ENCODE peak calls at places on chromosomes 3 and 15, in four cellular contexts. A is omental fat pad, Z is stomach, D is heart left ventricle. I is an unnamed sample.

GRCh38 chr15:67413770-67414429 is 107.0 kb upstream of the C15orf61 start:
- DNase-seq in A (no peak), Z (no peak), D (no peak), I (no peak)

GRCh38 chr3:122913539-122914100 is 113.9 kb downstream of the SEMA5B start:
- DNase-seq in A (no peak), Z (no peak), D (no peak), I (no peak)

GRCh38 chr3:143831208-143831607 is 17.1 kb downstream of the SLC9A9 start:
- DNase-seq in A (no peak), Z (no peak), D (no peak), I (no peak)

GRCh38 chr3:132135628-132136333 is 101.0 kb upstream of the CPNE4 start:
- DNase-seq in A (no peak), Z (no peak), D (no peak), I (no peak)

GRCh38 chr15:34442891-34443290 is 5.3 kb upstream of the GOLGA8A start:
- DNase-seq in A (no peak), Z (no peak), D (no peak), I (no peak)

GRCh38 chr3:108100906-108101305 is 10.1 kb upstream of the CD47 start:
- DNase-seq in A (no peak), Z (no peak), D (no peak), I (no peak)

GRCh38 chr3:195906865-195907729 is 1.3 kb downstream of the TNK2 start:
- DNase-seq in A (no peak), Z (peak), D (no peak), I (peak)

GRCh38 chr3:136733317-136733833 is 18.8 kb downstream of the STAG1 start:
- DNase-seq in A (no peak), Z (no peak), D (no peak), I (no peak)

GRCh38 chr3:31984321-31984720 is 2.8 kb downstream of the ZNF860 start:
- DNase-seq in A (no peak), Z (no peak), D (no peak), I (no peak)

GRCh38 chr3:31978553-31978952 is 2.5 kb downstream of the OSBPL10 start:
- DNase-seq in A (no peak), Z (no peak), D (no peak), I (no peak)

GRCh38 chr3:31979006-31979697 is 1.9 kb downstream of the OSBPL10 start:
- DNase-seq in A (no peak), Z (no peak), D (no peak), I (no peak)

GRCh38 chr3:31980530-31981205 is 394 bp downstream of the OSBPL10 start:
- DNase-seq in A (no peak), Z (peak), D (peak), I (peak)

DNA sequence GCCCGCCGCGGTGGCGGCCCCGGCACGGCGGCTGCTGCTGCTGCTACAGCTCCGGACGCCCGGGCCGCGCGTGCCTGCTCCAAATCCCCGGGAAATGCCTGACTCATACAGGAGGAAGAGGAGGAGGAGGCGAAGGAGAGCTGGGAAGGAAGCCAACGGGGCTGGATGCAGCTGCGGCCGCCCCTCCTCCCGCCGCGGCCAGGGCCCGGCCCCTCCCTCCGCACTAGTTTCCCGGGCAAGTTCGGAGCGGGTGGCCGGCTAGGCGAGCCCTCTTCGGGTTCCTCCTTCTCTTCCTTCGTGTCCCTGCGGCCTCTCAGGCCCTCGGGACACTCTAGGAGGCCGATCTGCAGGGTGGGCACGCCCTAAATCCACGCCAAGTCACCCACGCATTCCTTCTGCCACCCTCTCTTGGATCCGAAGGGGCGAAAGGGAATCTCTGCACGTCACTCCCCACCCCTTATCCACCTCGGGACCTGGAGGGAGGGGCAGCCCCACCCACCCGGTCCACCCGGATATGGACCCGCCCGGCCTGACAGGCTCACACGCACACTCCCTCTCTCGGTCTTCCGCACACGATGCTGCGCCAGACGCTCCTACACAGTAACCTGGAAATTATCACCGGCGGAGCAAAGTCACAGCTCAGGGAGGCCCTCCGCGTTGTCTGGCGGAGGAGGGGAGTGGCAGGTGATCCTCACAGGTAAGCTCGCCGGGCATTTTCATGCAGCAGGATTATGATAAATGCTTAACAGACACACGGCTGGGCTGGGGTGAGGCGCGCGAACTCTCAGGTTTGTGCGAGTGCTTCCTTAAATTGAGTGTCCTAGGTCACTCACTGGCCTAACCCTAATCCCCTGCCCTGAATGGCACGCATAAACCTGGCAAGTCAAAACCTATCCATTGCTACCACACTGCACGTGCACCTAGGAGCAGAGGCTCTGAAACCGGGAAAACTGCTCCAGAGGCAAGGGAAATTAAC is at the start of the genes OSBPL10 and ZNF860:
- DNase-seq in A (peak), Z (peak), D (peak), I (peak)
- TF ChIP-seq CTCF in A (no peak), Z (no peak), D (no peak), I (no peak)

GRCh38 chr3:148716657-148717056 is 19.0 kb downstream of the AGTR1 start:
- DNase-seq in A (no peak), Z (no peak), D (no peak), I (no peak)
- TF ChIP-seq CTCF in A (no peak), Z (no peak), D (no peak), I (no peak)

DNA sequence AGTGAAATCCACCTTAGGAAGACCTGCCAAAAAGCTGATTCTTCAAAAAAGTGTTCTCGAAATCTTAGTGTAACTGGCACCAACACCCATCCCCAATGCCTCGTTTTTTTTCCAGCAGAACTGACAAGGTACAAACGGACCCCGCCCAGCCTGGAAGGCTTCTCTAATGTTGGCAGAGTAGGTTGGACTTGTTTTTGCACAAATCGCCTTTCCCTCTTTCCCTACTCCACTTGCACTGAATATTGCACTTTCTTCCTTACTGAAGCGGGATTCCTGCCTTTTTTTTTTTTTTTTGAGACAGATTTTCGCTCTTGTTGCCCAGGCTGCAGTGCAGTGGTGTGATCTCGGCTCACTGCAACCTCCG is 541 bp upstream of the TIMMDC1 start:
- DNase-seq in A (no peak), Z (peak), D (no peak), I (peak)
- TF ChIP-seq CTCF in A (no peak), Z (no peak), D (no peak), I (no peak)

GRCh38 chr3:101193957-101194356 is 126.4 kb downstream of the IMPG2 start:
- DNase-seq in A (no peak), Z (no peak), D (no peak), I (no peak)

GRCh38 chr3:101200461-101200860 is 119.9 kb downstream of the IMPG2 start:
- DNase-seq in A (no peak), Z (no peak), D (no peak), I (no peak)

GRCh38 chr3:101195951-101196713 is 124.2 kb downstream of the IMPG2 start:
- DNase-seq in A (no peak), Z (no peak), D (no peak), I (no peak)
- TF ChIP-seq CTCF in A (no peak), Z (peak), D (peak), I (peak)

DNA sequence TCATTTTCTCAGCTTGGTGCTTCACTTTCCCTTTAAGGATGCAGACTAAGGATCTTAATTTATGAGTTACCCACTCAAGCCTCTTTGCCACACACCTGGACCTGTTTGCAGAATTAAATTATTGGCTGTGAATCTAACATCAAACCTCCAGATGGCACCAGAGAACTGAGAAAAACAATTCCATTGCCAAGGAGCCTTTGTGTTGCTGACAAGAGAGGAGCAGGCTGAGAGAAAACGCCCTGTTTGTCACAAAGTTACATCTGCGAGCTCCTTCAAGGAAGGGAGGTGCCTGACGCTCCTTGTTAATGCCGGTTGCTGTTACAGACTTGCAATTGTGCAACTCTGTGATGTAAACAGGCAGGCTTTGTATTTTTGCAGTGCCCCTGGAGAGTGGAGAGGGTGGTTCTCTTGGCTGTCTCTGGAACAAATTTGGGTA is 36.3 kb upstream of the TMC3 start:
- DNase-seq in A (no peak), Z (no peak), D (peak), I (peak)
- TF ChIP-seq CTCF in A (no peak), Z (peak), D (peak), I (peak)

DNA sequence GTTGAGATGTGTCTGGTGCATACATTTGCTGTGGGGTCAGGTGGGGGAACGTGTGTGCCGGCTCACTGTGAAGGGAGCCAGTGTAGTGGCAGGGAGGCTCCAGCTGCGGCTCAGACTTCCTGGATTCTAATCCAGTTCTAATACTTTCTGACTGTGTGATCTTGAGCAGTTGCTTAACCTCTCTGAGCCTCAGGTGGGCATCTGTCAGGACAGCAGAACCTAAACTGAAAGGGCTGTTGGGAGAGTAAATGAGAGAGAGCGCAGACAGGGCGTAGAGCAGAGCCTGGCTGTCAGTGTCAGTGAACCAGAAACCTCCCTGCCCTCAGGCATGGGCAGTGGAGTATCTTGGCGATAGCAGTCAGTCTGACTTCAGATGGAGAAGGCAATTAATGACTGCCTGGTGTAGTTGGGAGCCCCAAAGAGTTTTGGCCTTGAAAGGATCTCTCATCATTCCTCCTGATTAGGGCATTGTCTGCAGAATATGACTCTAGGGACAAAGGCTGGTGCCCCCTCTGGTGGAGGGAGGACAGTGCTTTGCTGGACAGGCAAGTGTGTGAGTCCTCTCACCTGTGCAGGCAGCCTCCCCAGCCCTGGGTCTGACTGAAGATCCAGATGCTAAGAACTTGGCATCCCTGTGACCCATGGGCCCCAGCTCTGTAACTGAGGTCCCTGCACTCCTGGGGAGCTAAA is 9.6 kb downstream of the KBTBD13 start:
- DNase-seq in A (no peak), Z (peak), D (no peak), I (no peak)
- TF ChIP-seq CTCF in A (no peak), Z (no peak), D (no peak), I (no peak)

GRCh38 chr3:13673207-13673606 is 124.3 kb downstream of the FBLN2 start:
- DNase-seq in A (no peak), Z (no peak), D (no peak), I (no peak)
- TF ChIP-seq CTCF in A (no peak), Z (no peak), D (no peak), I (no peak)

GRCh38 chr3:127749787-127750225 is 72.5 kb downstream of the MGLL start:
- DNase-seq in A (no peak), Z (no peak), D (no peak), I (no peak)
- TF ChIP-seq CTCF in A (no peak), Z (no peak), D (no peak), I (no peak)

I was measured in lung.